ENCODE peak calls at places on chromosomes 3 and 15, in eight cellular contexts. M is MM.1S; F is CD8-positive, alpha-beta T cell; C is right lobe of liver; P is uterus; W is ovary; E is Peyer's patch; G is mammary epithelial cell. N is an unnamed sample.

GRCh38 chr3:33718595-33718907 is 497 bp upstream of the CLASP2 start:
- DNase-seq in M (no peak), C (no peak), E (peak), G (no peak), P (no peak), F (no peak), W (no peak), N (no peak)

GRCh38 chr3:72338082-72338941 is 509.9 kb downstream of the SHQ1 start:
- DNase-seq in W (no peak), M (no peak), G (peak), P (no peak), C (no peak), F (no peak), E (no peak), N (no peak)

GRCh38 chr3:150868282-150868681 is 37.0 kb downstream of the MINDY4B start:
- DNase-seq in C (no peak), W (peak), E (no peak), M (no peak), P (peak), F (no peak), G (no peak), N (no peak)

GRCh38 chr15:74156678-74157411 is 16.7 kb upstream of the ISLR start:
- DNase-seq in E (no peak), P (no peak), F (no peak), M (no peak), G (no peak), C (no peak), W (no peak), N (no peak)

GRCh38 chr3:47889001-47889757 is 86.2 kb downstream of the DHX30 start:
- DNase-seq in M (no peak), W (no peak), C (no peak), E (no peak), F (no peak), P (no peak), G (no peak), N (no peak)

GRCh38 chr15:49815937-49816336 is 195.1 kb downstream of the DTWD1 start:
- DNase-seq in G (peak), C (no peak), M (peak), F (no peak), W (no peak), P (peak), E (no peak), N (no peak)

GRCh38 chr3:153138267-153139210 is 23.5 kb upstream of the RAP2B start:
- DNase-seq in C (peak), F (no peak), E (peak), M (peak), G (peak), P (peak), W (no peak), N (peak)

GRCh38 chr3:16242177-16242576 is 22.6 kb downstream of the DPH3 start:
- DNase-seq in G (no peak), M (no peak), C (no peak), F (no peak), E (no peak), W (no peak), P (no peak), N (no peak)

GRCh38 chr3:125165189-125165947 is 47.2 kb downstream of the SLC12A8 start:
- DNase-seq in W (peak), P (no peak), F (no peak), E (no peak), G (no peak), C (peak), M (no peak), N (no peak)

GRCh38 chr15:68278345-68279217 is 1.0 kb downstream of the FEM1B start:
- DNase-seq in W (no peak), C (no peak), P (peak), F (no peak), E (no peak), G (peak), M (peak), N (no peak)

GRCh38 chr3:196670335-196670734 is 30.8 kb downstream of the NRROS start:
- DNase-seq in G (no peak), E (no peak), C (no peak), F (no peak), M (no peak), W (no peak), P (no peak), N (no peak)

GRCh38 chr3:167813169-167814123 is 77.9 kb downstream of the SERPINI1 start:
- DNase-seq in F (no peak), E (no peak), P (no peak), M (no peak), W (no peak), G (no peak), C (no peak), N (no peak)

GRCh38 chr15:85858586-85859375 is 64.1 kb upstream of the KLHL25 start:
- DNase-seq in M (peak), W (peak), P (peak), E (peak), G (peak), F (peak), C (peak), N (peak)

GRCh38 chr15:41284425-41285177 is 47.8 kb downstream of the OIP5 start:
- DNase-seq in F (no peak), C (no peak), G (peak), M (peak), E (no peak), P (no peak), W (no peak), N (no peak)

GRCh38 chr15:55574096-55574495 is 14.0 kb downstream of the PYGO1 start:
- DNase-seq in P (no peak), M (no peak), C (no peak), E (no peak), F (no peak), W (no peak), G (no peak), N (no peak)

GRCh38 chr3:52892625-52893311 is 4.6 kb downstream of the STIMATE start:
- DNase-seq in M (peak), W (no peak), C (no peak), E (no peak), P (no peak), G (no peak), F (no peak), N (no peak)
- TF ChIP-seq CTCF in M (peak), W (no peak), C (no peak), E (peak), P (peak), G (no peak), F (peak), N (no peak)

DNA sequence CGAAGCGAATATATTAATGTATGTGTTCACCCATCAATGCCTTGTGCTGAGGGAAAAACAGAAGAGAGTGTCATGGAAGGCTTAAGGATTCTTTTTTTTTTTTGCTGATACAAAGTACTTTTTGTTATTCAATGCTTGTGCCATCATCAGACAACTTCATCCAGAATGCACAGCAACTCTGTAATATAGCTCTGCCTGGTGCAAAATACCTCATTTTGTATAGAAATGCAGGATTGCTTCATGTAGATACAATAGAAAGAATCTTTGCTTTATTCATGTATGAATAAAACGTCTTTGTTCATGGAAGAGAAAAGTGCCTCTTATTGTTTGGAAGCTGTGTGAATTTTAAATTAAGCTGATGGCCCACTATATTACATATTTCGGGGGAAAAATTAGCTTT is 62.9 kb downstream of the SH3GL3 start:
- DNase-seq in E (no peak), C (no peak), W (no peak), G (no peak), M (no peak), P (no peak), F (no peak), N (no peak)
- H3K27ac ChIP-seq in E (no peak), C (no peak), W (no peak), G (no peak), M (no peak), P (no peak), F (no peak), N (no peak)

GRCh38 chr15:90709278-90709677 is 7.9 kb upstream of the BLM start:
- DNase-seq in G (no peak), E (no peak), F (no peak), P (no peak), M (no peak), C (no peak), W (no peak), N (no peak)

GRCh38 chr15:90713081-90713480 is 4.1 kb upstream of the BLM start:
- DNase-seq in P (no peak), E (no peak), G (no peak), F (no peak), M (no peak), W (no peak), C (no peak), N (no peak)

GRCh38 chr15:90710436-90710835 is 6.7 kb upstream of the BLM start:
- DNase-seq in M (no peak), F (no peak), E (no peak), P (no peak), G (no peak), W (no peak), C (no peak), N (no peak)

GRCh38 chr15:90711418-90711824 is 5.7 kb upstream of the BLM start:
- DNase-seq in P (no peak), F (no peak), C (no peak), E (no peak), W (no peak), G (no peak), M (peak), N (no peak)

DNA sequence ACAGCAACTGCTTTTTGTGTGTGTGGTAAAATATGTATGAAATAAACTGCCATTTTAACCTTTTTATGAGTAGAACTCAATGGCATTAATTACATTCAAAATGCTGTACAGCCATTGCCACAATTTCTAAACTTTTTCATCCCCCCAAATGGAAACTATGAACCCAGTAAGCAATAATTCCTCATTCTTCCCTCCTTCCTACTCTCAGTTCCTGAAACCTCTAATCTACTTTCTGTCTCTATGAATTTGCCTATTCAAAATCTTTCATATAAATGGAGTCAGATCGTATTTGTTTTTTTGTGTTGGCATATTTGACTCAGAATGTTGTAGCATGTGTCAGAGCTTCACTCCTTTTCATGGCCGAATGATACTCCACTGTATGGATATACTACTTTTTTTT is 5.3 kb upstream of the BLM start:
- DNase-seq in G (no peak), F (no peak), W (no peak), C (no peak), E (no peak), M (no peak), P (no peak), N (no peak)
- H3K4me3 ChIP-seq in G (no peak), F (no peak), W (no peak), C (no peak), E (no peak), M (no peak), P (no peak), N (no peak)

DNA sequence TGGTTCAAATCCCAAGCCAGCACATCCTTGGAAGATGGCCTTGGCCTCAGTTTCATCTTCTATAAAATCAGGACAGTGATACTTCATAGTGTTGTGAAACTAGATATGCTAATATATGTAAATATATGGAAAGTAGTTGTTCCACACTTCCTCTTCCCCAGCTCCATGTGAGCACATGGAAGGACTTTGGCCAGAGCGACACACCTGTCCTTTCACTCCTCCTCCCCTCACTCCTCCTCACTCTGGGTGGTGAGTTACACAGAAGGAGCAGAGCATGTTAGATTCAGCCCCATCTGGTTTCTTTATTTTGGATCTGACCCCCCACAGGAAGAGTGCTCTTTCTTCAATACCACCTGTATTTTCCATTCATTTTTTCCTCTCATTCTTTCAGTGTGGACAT is 65.2 kb downstream of the MTHFS start:
- DNase-seq in F (no peak), W (no peak), C (no peak), M (no peak), E (no peak), P (no peak), G (no peak), N (no peak)
- TF ChIP-seq CTCF in F (no peak), W (no peak), C (no peak), M (no peak), E (no peak), P (no peak), G (no peak), N (no peak)

DNA sequence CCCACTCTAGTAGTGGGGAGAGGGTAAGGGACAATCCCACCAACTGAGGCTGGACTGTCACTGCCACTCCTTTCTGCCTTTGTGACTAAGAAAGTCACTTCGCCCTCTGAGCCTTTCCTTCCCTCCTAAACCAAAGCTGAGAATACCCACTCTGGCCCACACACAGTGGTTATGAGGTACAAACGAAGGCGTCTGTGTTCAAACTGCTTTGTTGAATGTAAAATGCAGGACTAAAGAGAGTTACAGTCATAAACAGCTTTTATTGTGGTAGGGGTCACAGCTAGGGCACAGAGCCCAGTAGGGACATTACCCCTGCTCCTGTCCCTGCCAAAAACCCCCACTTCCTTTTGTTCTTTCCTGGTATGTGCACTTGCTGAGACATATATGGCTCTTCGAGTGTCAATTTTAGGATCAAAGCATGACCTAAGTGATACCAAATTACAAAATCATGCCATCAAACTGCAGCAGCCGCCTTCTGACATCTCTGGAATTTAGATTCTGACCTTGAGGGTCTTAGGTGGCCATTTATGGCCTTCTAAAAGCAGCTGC is 45.1 kb downstream of the CTDSPL start:
- DNase-seq in G (no peak), M (no peak), E (no peak), P (no peak), F (no peak), C (no peak), W (no peak), N (no peak)
- H3K27ac ChIP-seq in G (no peak), M (peak), E (no peak), P (peak), F (no peak), C (no peak), W (no peak), N (no peak)

DNA sequence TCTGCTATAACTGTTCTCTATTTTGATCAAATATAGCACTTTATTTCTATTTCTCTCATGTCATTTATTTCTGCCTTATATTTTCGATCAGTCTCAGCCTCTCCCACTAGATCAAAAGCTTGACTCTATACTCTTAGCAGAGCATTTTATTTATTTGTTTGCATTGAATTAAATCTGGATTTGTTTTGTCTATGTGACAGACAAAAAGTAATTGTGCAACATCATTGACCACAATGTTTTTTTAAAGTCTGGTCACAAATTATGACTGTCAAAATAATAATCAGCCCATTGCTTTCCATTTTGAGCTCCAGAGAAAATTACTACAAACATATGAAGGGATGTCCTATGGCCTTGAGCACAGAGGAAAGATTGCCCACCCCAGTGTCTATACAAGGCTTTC is 82.3 kb downstream of the FSIP1 start:
- DNase-seq in C (no peak), W (no peak), E (no peak), P (no peak), M (no peak), F (no peak), G (no peak), N (no peak)
- H3K4me3 ChIP-seq in C (no peak), W (no peak), E (no peak), P (no peak), M (no peak), F (no peak), G (no peak), N (no peak)

DNA sequence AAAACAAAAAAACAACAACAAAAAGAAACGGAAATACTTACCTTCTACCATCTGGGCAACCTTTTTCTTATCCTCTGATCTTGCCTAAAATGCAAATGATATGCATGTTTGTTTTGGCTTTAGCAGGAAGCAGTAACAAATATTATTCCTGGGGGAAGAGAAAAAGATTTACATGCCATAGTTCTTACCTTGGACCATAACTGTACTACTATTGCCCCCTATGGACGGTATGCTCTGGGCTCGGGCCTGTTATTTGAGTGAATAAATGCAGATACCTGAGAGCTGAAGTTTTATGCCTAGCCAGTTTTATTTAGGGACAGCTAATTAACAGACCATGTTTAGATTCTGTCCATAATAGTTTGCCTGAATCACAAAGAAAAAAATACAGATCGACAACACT is 12.6 kb upstream of the STARD5 start:
- DNase-seq in W (no peak), C (no peak), M (peak), P (no peak), F (peak), E (no peak), G (peak), N (no peak)
- TF ChIP-seq CTCF in W (no peak), C (peak), M (peak), P (no peak), F (peak), E (peak), G (peak), N (peak)

DNA sequence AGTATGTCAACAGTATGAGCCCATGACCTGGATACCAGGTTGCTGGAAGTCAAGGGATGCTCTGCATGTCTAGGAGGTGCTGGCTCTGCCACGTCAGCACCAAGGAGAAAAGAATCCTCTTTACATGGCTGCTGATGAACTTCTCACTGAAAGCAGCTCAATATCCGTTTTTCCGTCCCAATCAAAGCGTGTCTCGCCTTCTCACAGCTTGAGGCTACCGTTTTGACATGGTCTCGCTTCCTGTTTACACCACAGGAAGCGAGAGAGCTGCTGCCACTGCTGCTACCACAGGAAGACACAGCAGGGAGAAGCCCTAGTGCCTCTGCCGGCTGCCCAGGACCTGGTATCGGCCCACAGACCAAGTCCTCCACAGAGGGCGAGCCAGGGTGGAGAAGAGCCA is 27.3 kb downstream of the STARD5 start:
- DNase-seq in F (peak), W (no peak), P (no peak), G (no peak), C (peak), M (peak), E (no peak), N (peak)
- H3K27ac ChIP-seq in F (peak), W (no peak), P (peak), G (no peak), C (peak), M (peak), E (peak), N (peak)

DNA sequence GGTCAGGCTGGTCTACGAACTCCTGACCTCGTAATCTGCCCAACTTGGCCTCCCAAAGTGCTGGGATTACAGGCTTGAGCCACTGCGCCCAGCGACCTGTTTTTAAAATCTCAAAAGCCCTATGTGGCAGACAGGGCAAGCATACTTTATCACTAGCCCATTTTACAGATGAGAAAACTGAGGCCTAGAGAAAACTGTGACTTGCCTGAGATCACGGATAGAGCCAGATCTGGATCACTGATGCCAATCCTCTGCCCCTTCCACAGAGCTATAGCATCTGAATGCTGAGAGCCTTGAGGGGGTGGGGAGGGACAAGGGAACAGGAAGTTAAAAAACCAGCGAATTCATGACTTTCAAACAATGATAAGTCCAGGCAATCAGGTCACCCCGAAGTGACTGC is 7.4 kb downstream of the ANKRD63 start:
- DNase-seq in P (no peak), E (no peak), G (no peak), W (no peak), F (no peak), C (no peak), M (no peak), N (no peak)
- H3K4me3 ChIP-seq in P (no peak), E (no peak), G (no peak), W (no peak), F (no peak), C (no peak), M (no peak), N (no peak)